ENCODE peak calls at places on chromosomes 4 and X, in nine cellular contexts. B, R, S, Q, K, N, A, W and P are unnamed samples.

GRCh38 chr4:54663181-54663580 is 5.4 kb downstream of the KIT start:
- DNase-seq in W (no peak), R (no peak), A (no peak), Q (no peak), N (no peak), S (no peak), B (no peak), K (no peak), P (no peak)

GRCh38 chr4:2163311-2163821 is 78.6 kb downstream of the HAUS3 start:
- DNase-seq in Q (no peak), A (no peak), W (no peak), R (no peak), S (no peak), N (no peak), B (no peak), K (no peak), P (no peak)

GRCh38 chr4:7725951-7726350 is 213.7 kb downstream of the AFAP1 start:
- DNase-seq in S (no peak), A (peak), K (no peak), N (no peak), B (peak), Q (no peak), R (peak), W (no peak), P (no peak)

GRCh38 chr4:76689079-76689817 is 208.7 kb downstream of the SOWAHB start:
- DNase-seq in S (no peak), N (peak), K (no peak), Q (no peak), B (peak), W (peak), R (peak), A (peak), P (peak)

GRCh38 chr4:66300336-66300934 is 630.1 kb upstream of the EPHA5 start:
- DNase-seq in K (no peak), A (peak), N (no peak), R (no peak), Q (no peak), S (no peak), W (no peak), B (peak), P (no peak)

GRCh38 chrX:103774070-103774642 is 2.5 kb upstream of the PLP1 start:
- DNase-seq in K (no peak), N (no peak), W (no peak), A (peak), S (no peak), Q (no peak), R (peak), B (peak), P (no peak)

GRCh38 chr4:101326586-101326985 is 20.7 kb downstream of the PPP3CA start:
- DNase-seq in S (no peak), B (no peak), N (no peak), W (no peak), K (no peak), R (no peak), A (no peak), Q (no peak), P (no peak)

GRCh38 chr4:84482564-84483563 is 16.2 kb downstream of the NKX6-1 start:
- DNase-seq in B (no peak), K (no peak), W (peak), Q (no peak), S (no peak), R (no peak), A (no peak), N (peak), P (no peak)

GRCh38 chr4:37762294-37763163 is 64.0 kb upstream of the PGM2 start:
- DNase-seq in K (no peak), A (peak), R (peak), W (peak), Q (no peak), B (peak), N (no peak), S (no peak), P (peak)

GRCh38 chrX:152635941-152636340 is 1.8 kb upstream of the GABRQ start:
- DNase-seq in N (peak), R (peak), A (peak), Q (peak), W (peak), K (no peak), S (no peak), B (peak), P (peak)

GRCh38 chr4:38099908-38100407 is 139.8 kb downstream of the PTTG2 start:
- DNase-seq in A (peak), K (no peak), N (no peak), S (peak), W (no peak), B (peak), Q (no peak), R (no peak), P (no peak)

GRCh38 chrX:46588263-46588662 is 14.7 kb downstream of the CHST7 start:
- DNase-seq in Q (no peak), R (peak), S (no peak), N (no peak), B (peak), K (peak), A (peak), W (peak), P (no peak)

GRCh38 chr4:100609810-100610209 is 92.0 kb upstream of the EMCN start:
- DNase-seq in A (no peak), W (no peak), S (no peak), N (no peak), Q (no peak), R (no peak), K (no peak), B (no peak), P (no peak)

GRCh38 chr4:169015237-169015636 is 5.2 kb upstream of the CBR4 start:
- DNase-seq in N (no peak), B (no peak), Q (no peak), W (no peak), R (no peak), K (no peak), A (no peak), S (no peak), P (no peak)

GRCh38 chr4:110196206-110196870 is 2.1 kb downstream of the ELOVL6 start:
- DNase-seq in B (no peak), K (peak), S (no peak), N (peak), R (peak), A (peak), Q (no peak), W (peak), P (peak)

GRCh38 chr4:78689700-78690318 is 86.3 kb upstream of the BMP2K start:
- DNase-seq in A (peak), Q (no peak), R (peak), K (no peak), B (no peak), S (no peak), W (no peak), N (no peak), P (no peak)

GRCh38 chr4:95835672-95836071 is 4.2 kb upstream of the PDHA2 start:
- DNase-seq in R (peak), Q (no peak), N (peak), K (no peak), B (peak), A (peak), S (no peak), W (peak), P (peak)

GRCh38 chr4:168183717-168184571 is 91.6 kb downstream of the ANXA10 start:
- DNase-seq in Q (peak), W (no peak), B (peak), N (no peak), R (peak), A (peak), S (no peak), K (no peak), P (no peak)

GRCh38 chrX:40465735-40466551 is 114.8 kb upstream of the ATP6AP2 start:
- DNase-seq in W (no peak), Q (no peak), K (no peak), A (peak), R (peak), N (no peak), S (no peak), B (no peak), P (no peak)

GRCh38 chr4:181966084-181966483 is 277.1 kb upstream of the TENM3 start:
- DNase-seq in S (peak), W (no peak), Q (no peak), A (peak), N (no peak), B (no peak), K (no peak), R (peak), P (no peak)

GRCh38 chr4:139167774-139168444 is 9.1 kb downstream of the ELF2 start:
- DNase-seq in B (peak), S (no peak), K (no peak), A (peak), Q (no peak), R (peak), W (no peak), N (no peak), P (no peak)

GRCh38 chrX:6810796-6811195 is 275.9 kb upstream of the VCX3A start:
- DNase-seq in W (no peak), K (no peak), N (no peak), R (no peak), B (peak), A (peak), Q (no peak), S (peak), P (no peak)

GRCh38 chr4:176898791-176899190 is 106.1 kb upstream of the VEGFC start:
- DNase-seq in R (no peak), W (no peak), N (no peak), S (no peak), B (peak), K (no peak), Q (no peak), A (no peak), P (no peak)

GRCh38 chr4:43425206-43425605 is 532.7 kb downstream of the GRXCR1 start:
- DNase-seq in R (no peak), A (no peak), B (peak), K (no peak), N (no peak), S (no peak), W (no peak), Q (no peak), P (no peak)

GRCh38 chrX:66914082-66914481 is 275.2 kb upstream of the EDA2R start:
- DNase-seq in N (no peak), W (no peak), Q (no peak), K (peak), S (no peak), R (peak), B (peak), A (peak), P (no peak)

GRCh38 chrX:37905436-37906147 is 58.2 kb upstream of the DYNLT3 start:
- DNase-seq in N (peak), K (no peak), A (no peak), B (no peak), Q (no peak), R (no peak), S (no peak), W (peak), P (peak)

GRCh38 chr4:128528177-128528576 is 240.6 kb upstream of the PGRMC2 start:
- DNase-seq in W (no peak), N (no peak), R (no peak), B (no peak), K (no peak), A (no peak), Q (no peak), S (no peak), P (no peak)

GRCh38 chrX:151227637-151228036 is 51.3 kb downstream of the GPR50 start:
- DNase-seq in A (no peak), B (no peak), S (no peak), K (no peak), N (peak), R (no peak), W (peak), Q (no peak), P (no peak)

GRCh38 chr4:10161840-10162239 is 45.2 kb upstream of the WDR1 start:
- DNase-seq in A (no peak), R (no peak), B (no peak), Q (no peak), N (no peak), W (no peak), S (no peak), K (no peak), P (no peak)

GRCh38 chr4:101349346-101350064 is 2.2 kb upstream of the PPP3CA start:
- DNase-seq in R (peak), Q (no peak), S (no peak), N (no peak), K (no peak), B (peak), A (no peak), W (no peak), P (no peak)

GRCh38 chr4:89434364-89434988 is 126.9 kb upstream of the GPRIN3 start:
- DNase-seq in A (peak), R (peak), N (no peak), Q (no peak), B (peak), S (no peak), W (no peak), K (no peak), P (no peak)

GRCh38 chr4:107034091-107034698 is 1.9 kb downstream of the DKK2 start:
- DNase-seq in S (no peak), A (peak), B (no peak), K (peak), R (no peak), N (peak), W (peak), Q (no peak), P (peak)
- TF ChIP-seq CTCF in S (peak), A (peak), B (peak), K (no peak), R (no peak), N (peak), W (no peak), Q (peak), P (peak)

GRCh38 chrX:119758682-119759332 is 419 bp downstream of the SOWAHD start:
- DNase-seq in R (no peak), N (peak), Q (no peak), K (no peak), A (no peak), S (no peak), B (peak), W (peak), P (peak)
- TF ChIP-seq CTCF in R (no peak), N (no peak), Q (no peak), K (no peak), A (no peak), S (no peak), B (no peak), W (no peak), P (peak)

DNA sequence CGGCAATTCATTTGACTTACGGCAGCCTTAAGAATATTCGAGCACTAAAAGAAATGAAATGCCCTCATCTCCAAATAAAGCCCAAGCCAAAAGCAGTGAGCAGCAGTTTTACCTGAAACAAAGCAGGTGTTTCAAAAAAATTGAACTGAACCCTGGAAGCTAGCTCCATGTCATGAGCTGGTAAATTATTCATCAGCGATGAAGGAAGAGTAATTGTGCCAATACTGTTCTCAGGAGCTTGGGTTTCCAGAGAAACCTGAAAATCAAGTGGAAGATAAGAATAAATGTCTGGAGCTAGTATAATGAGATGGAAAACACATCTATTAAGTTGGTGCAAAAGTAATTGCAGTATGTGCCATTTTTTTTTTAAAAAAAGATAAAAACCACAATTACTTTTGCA is 24.0 kb upstream of the PHKA2 start:
- DNase-seq in Q (no peak), N (no peak), B (no peak), S (no peak), A (no peak), K (no peak), R (no peak), W (no peak), P (no peak)
- TF ChIP-seq CTCF in Q (no peak), N (no peak), B (no peak), S (no peak), A (no peak), K (no peak), R (no peak), W (no peak), P (no peak)

GRCh38 chr4:27692098-27692679 is 831.5 kb downstream of the STIM2 start:
- DNase-seq in S (no peak), A (peak), Q (peak), K (no peak), B (peak), W (peak), N (peak), R (peak), P (no peak)
- TF ChIP-seq CTCF in S (peak), A (peak), Q (peak), K (no peak), B (peak), W (peak), N (peak), R (peak), P (peak)

DNA sequence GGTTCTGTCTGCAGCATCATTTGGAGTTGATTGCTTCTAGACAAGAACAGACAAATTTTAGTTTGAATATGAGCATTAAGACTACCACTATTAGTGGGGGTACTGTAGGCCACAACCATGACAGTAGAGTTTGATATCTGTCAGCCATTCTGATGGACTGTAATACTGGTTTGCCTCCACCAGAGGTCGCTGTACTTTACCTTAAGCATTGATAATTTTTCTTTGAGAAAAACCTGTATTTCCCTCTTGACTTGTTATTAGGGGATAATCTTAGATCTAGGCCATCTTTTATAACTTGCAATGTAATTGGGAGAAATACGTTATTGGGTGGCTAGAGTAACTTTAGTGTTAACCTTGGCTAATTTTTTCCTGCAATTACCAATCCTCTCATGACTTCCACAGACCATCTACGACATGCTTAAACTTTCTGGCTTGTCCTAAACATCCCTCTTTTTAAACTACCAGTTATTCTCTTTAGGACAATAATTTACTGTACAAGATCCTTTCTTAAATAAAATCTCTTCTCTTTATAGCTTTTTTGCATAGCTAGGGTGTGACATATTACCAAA is 562.4 kb downstream of the MAGEB5 start:
- DNase-seq in K (no peak), Q (no peak), B (no peak), S (no peak), N (no peak), W (no peak), A (peak), R (peak), P (no peak)
- TF ChIP-seq CTCF in K (no peak), Q (no peak), B (no peak), S (no peak), N (peak), W (no peak), A (peak), R (peak), P (peak)

GRCh38 chrX:9988762-9989161 is 21.6 kb downstream of the CLDN34 start:
- DNase-seq in A (peak), K (no peak), W (no peak), Q (no peak), B (peak), S (no peak), N (no peak), R (peak), P (no peak)
- TF ChIP-seq CTCF in A (peak), K (no peak), W (no peak), Q (peak), B (peak), S (peak), N (peak), R (peak), P (peak)